ENCODE peak calls at places on chromosome X, in seven cellular contexts. H is suprapubic skin, U is ovary, T is heart left ventricle, C is breast epithelium, K is right lobe of liver, Q is upper lobe of left lung. S is an unnamed sample.

GRCh38 chrX:17595456-17596035 is 141.7 kb upstream of the SCML1 start:
- DNase-seq in H (no peak), U (no peak), T (no peak), C (no peak), K (no peak), Q (no peak), S (no peak)

GRCh38 chrX:140389331-140389730 is 115.5 kb downstream of the SOX3 start:
- DNase-seq in H (no peak), U (no peak), T (no peak), C (no peak), K (peak; percentile 52), Q (no peak), S (no peak)

GRCh38 chrX:97446298-97446882 is 562.7 kb downstream of the RPA4 start:
- DNase-seq in H (no peak), U (no peak), T (no peak), C (no peak), K (no peak), Q (no peak), S (no peak)

GRCh38 chrX:14697453-14697852 is 168.1 kb downstream of the GLRA2 start:
- DNase-seq in H (no peak), U (no peak), T (no peak), C (no peak), K (no peak), Q (no peak), S (no peak)

GRCh38 chrX:25968920-25969319 is 169.2 kb upstream of the MAGEB18 start:
- DNase-seq in H (no peak), U (no peak), T (no peak), C (no peak), K (no peak), Q (no peak), S (no peak)

GRCh38 chrX:97672138-97672537 is 788.4 kb downstream of the RPA4 start:
- DNase-seq in H (no peak), U (no peak), T (no peak), C (no peak), K (no peak), Q (no peak), S (no peak)

GRCh38 chrX:150683536-150684146 is 9.6 kb upstream of the MTMR1 start:
- DNase-seq in H (no peak), U (no peak), T (no peak), C (no peak), K (no peak), Q (no peak), S (no peak)

GRCh38 chrX:107856289-107856688 is 30.6 kb downstream of the MID2 start:
- DNase-seq in H (no peak), U (no peak), T (no peak), C (no peak), K (no peak), Q (no peak), S (no peak)

GRCh38 chrX:12007881-12008280 is 130.4 kb upstream of the FRMPD4 start:
- DNase-seq in H (no peak), U (no peak), T (no peak), C (no peak), K (no peak), Q (no peak), S (no peak)

GRCh38 chrX:133390647-133391046 is 24.6 kb downstream of the GPC4 start:
- DNase-seq in H (no peak), U (no peak), T (no peak), C (no peak), K (no peak), Q (no peak), S (no peak)

GRCh38 chrX:132204629-132205028 is 14.6 kb downstream of the RAP2C start:
- DNase-seq in H (no peak), U (no peak), T (no peak), C (no peak), K (no peak), Q (no peak), S (no peak)

GRCh38 chrX:118026631-118027030 is 90.0 kb downstream of the KLHL13 start:
- DNase-seq in H (no peak), U (no peak), T (no peak), C (no peak), K (no peak), Q (no peak), S (no peak)

GRCh38 chrX:69153060-69153730 is 12.1 kb downstream of the PJA1 start:
- DNase-seq in H (no peak), U (peak; percentile 25), T (no peak), C (no peak), K (no peak), Q (no peak), S (peak; percentile 68)

GRCh38 chrX:19535481-19535880 is 20.2 kb upstream of the MAP3K15 start:
- DNase-seq in H (no peak), U (no peak), T (no peak), C (no peak), K (no peak), Q (no peak), S (no peak)

GRCh38 chrX:13334491-13334890 is 14.6 kb upstream of the ATXN3L start:
- DNase-seq in H (no peak), U (no peak), T (no peak), C (no peak), K (no peak), Q (no peak), S (no peak)

GRCh38 chrX:136692271-136692670 is 44.3 kb downstream of the CD40LG start:
- DNase-seq in H (no peak), U (no peak), T (no peak), C (no peak), K (no peak), Q (no peak), S (no peak)

GRCh38 chrX:13077168-13077567 is 32.7 kb upstream of the FAM9C start:
- DNase-seq in H (no peak), U (no peak), T (no peak), C (no peak), K (no peak), Q (no peak), S (no peak)

GRCh38 chrX:149280011-149280410 is 225.1 kb downstream of the IDS start:
- DNase-seq in H (no peak), U (no peak), T (no peak), C (no peak), K (no peak), Q (no peak), S (no peak)

GRCh38 chrX:34299451-34299967 is 167.4 kb upstream of the FAM47A start:
- DNase-seq in H (no peak), U (no peak), T (no peak), C (no peak), K (no peak), Q (no peak), S (no peak)

GRCh38 chrX:24151513-24151912 is 2.0 kb downstream of the ZFX start:
- DNase-seq in H (no peak), U (no peak), T (no peak), C (no peak), K (no peak), Q (no peak), S (no peak)

GRCh38 chrX:24148535-24149345 is 789 bp upstream of the ZFX start:
- DNase-seq in H (peak; percentile 68), U (peak; percentile 58), T (peak; percentile 16), C (no peak), K (no peak), Q (no peak), S (peak; percentile 70)

GRCh38 chrX:24148118-24148517 is 1.4 kb upstream of the ZFX start:
- DNase-seq in H (no peak), U (no peak), T (no peak), C (no peak), K (no peak), Q (no peak), S (no peak)

GRCh38 chrX:24149346-24150050 is at the start of gene ZFX:
- DNase-seq in H (peak; percentile 85), U (peak; percentile 71), T (peak; percentile 52), C (peak; percentile 52), K (peak; percentile 69), Q (peak; percentile 92), S (peak; percentile 90)

DNA sequence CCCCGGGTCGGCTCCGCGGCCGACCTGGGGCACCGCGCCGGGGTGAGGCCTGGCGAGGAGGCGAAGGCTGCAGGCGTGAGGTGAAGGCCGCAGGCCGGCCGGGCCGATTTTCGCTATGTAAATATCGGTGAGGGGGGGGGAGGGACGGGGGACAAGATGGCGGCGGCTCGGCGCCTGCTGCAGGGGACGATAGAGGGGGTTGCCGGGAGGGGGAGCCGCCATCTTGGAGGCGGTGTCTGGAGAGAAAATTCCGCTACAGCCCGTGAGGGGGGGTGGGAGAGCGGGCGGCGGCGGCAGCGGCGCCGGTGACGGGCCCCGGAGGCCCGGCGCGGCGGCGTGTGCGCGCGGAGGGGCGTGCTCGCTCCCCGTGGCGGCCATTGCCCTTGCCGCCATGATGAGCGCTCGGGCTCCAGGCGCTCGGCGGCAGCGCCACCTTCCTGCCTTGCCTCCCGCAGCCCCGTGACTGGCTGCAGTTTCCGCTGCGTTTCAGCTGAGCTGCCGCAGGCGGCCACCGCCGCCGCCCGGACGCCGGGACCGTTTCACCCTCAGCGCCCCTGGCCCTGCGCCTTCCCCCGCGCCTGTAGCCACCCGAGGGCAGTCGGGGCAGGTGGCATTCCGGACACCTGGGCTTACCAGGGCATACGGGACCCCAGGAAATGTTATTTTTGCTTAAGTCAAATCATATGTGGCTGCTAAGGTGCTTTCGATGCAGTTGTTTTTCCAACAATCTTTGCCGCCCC is 692 bp downstream of the ZFX start:
- DNase-seq in H (peak; percentile 94), U (peak; percentile 94), T (peak; percentile 86), C (peak; percentile 75), K (peak; percentile 85), Q (peak; percentile 93), S (peak; percentile 97)
- TF ChIP-seq CTCF in H (peak; percentile 35), U (peak; percentile 79), T (peak; percentile 17), C (peak; percentile 43), K (peak; percentile 50), Q (peak; percentile 69), S (peak; percentile 29)

DNA sequence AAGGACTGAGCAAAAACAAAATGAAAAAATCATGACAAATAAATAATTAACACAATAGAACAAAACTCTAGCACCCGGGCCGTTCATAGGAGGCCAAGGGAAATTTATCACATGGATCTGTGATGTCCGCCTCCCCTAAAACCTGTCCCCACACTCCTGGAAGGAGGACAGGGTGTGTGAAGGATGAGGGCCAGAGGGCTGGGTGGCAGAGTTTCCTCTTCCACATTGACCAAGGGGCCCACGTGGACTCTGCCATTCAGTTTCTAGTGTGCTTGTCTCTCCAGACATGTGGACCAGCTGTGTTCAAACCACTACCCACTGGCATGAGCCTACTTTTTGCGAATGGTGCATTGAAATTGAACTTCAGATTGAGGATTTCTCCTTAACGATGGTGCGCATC is 6.3 kb downstream of the PRRG3 start:
- DNase-seq in H (no peak), U (no peak), T (no peak), C (no peak), K (no peak), Q (no peak), S (no peak)
- TF ChIP-seq POLR2A in H (no peak), U (no peak), T (no peak), C (no peak), K (no peak), Q (no peak), S (no peak)

DNA sequence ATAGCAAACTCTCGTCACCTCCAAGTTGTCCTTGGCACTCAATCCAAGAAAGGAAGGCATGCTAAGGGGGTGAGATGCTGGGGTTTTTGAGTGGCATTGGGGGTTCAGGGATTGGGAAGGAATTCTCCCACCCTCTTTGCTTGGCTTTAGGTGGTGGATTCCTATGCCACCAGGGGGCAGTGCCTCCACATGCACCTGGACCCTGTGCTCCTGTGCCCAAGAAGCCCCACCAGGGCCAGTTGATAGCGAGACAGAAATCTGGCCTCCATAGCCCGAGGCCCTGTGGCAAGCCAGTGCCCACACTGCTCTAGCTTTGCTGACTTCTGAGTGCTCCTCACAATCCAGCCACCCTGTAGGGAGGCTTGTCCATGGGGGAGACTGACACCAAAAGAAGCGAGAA is 2.0 kb upstream of the FATE1 start:
- DNase-seq in H (peak; percentile 28), U (no peak), T (no peak), C (no peak), K (no peak), Q (no peak), S (no peak)
- TF ChIP-seq CTCF in H (no peak), U (no peak), T (peak; percentile 47), C (peak; percentile 12), K (peak; percentile 23), Q (no peak), S (no peak)

GRCh38 chrX:48539345-48540014 is at the start of gene TBC1D25:
- DNase-seq in H (peak; percentile 98), U (peak; percentile 97), T (peak; percentile 95), C (peak; percentile 93), K (peak; percentile 96), Q (peak; percentile 94), S (peak; percentile 99)
- TF ChIP-seq POLR2A in H (no peak), U (no peak), T (no peak), C (no peak), K (peak; percentile 55), Q (peak; percentile 39), S (no peak)

S was measured in sigmoid colon.